ENCODE peak calls at places on chromosome 13, in eight cellular contexts. M is ascending aorta, G is uterus, J is lung, S is heart right ventricle, R is IMR-90, P is tibial artery, A is body of pancreas. I is an unnamed sample. For H3K4me1 and H3K9me3, the result is how much of the 10 kb centered on the place peaks cover.

GRCh38 chr13:102400619-102401125 is 1.2 kb downstream of the FGF14 start:
- DNase-seq in P (peak), A (peak), S (peak), J (peak), M (peak), R (no peak), G (peak), I (no peak)

GRCh38 chr13:24624801-24625231 is 55.4 kb upstream of the ATP12A start:
- DNase-seq in M (no peak), J (no peak), P (no peak), G (no peak), A (no peak), R (no peak), S (no peak), I (no peak)

GRCh38 chr13:96450635-96451034 is 360.7 kb downstream of the HS6ST3 start:
- DNase-seq in A (no peak), M (no peak), S (no peak), R (no peak), J (no peak), P (no peak), G (no peak), I (no peak)

GRCh38 chr13:46129955-46130354 is 25.1 kb upstream of the CPB2 start:
- DNase-seq in M (no peak), P (no peak), J (no peak), A (peak), R (no peak), S (no peak), G (no peak), I (no peak)

GRCh38 chr13:107462501-107462900 is 752.8 kb downstream of the LIG4 start:
- DNase-seq in G (no peak), A (no peak), M (no peak), P (no peak), R (peak), S (no peak), J (no peak), I (no peak)

GRCh38 chr13:111503376-111503775 is 182.9 kb downstream of the TEX29 start:
- DNase-seq in R (no peak), G (no peak), J (no peak), A (no peak), M (no peak), P (no peak), S (no peak), I (no peak)

GRCh38 chr13:28049215-28049614 is 51.2 kb downstream of the FLT3 start:
- DNase-seq in M (no peak), R (no peak), J (no peak), A (no peak), G (no peak), P (no peak), S (no peak), I (no peak)

GRCh38 chr13:112509190-112509589 is 78.8 kb downstream of the TUBGCP3 start:
- DNase-seq in G (no peak), J (peak), S (no peak), A (no peak), M (no peak), R (no peak), P (no peak), I (no peak)

GRCh38 chr13:112987625-112988024 is 18.6 kb downstream of the MCF2L start:
- DNase-seq in G (no peak), A (no peak), R (no peak), S (no peak), M (no peak), P (no peak), J (no peak), I (no peak)

GRCh38 chr13:112592647-112593046 is 4.7 kb upstream of the TUBGCP3 start:
- DNase-seq in A (peak), P (no peak), R (no peak), M (no peak), J (no peak), G (no peak), S (no peak), I (no peak)

GRCh38 chr13:113034451-113035208 is 65.6 kb downstream of the MCF2L start:
- DNase-seq in M (no peak), P (no peak), J (peak), G (no peak), S (peak), R (peak), A (peak), I (peak)

GRCh38 chr13:70108276-70108845 is at the start of gene KLHL1:
- DNase-seq in J (no peak), G (no peak), R (no peak), A (no peak), S (no peak), P (no peak), M (no peak), I (no peak)

GRCh38 chr13:85616275-85616674 is 182.9 kb downstream of the SLITRK6 start:
- DNase-seq in R (peak), P (no peak), J (no peak), M (no peak), S (no peak), A (no peak), G (no peak), I (no peak)

GRCh38 chr13:74005320-74006154 is 128.7 kb downstream of the KLF12 start:
- DNase-seq in G (no peak), A (no peak), R (no peak), M (no peak), S (no peak), J (no peak), P (no peak), I (no peak)

GRCh38 chr13:64930636-64931035 is 2299.5 kb downstream of the PCDH9 start:
- DNase-seq in J (no peak), M (no peak), A (no peak), G (no peak), P (no peak), R (no peak), S (no peak), I (no peak)

GRCh38 chr13:79936368-79937136 is 404.4 kb downstream of the SPRY2 start:
- DNase-seq in A (peak), J (peak), G (peak), P (peak), R (peak), M (peak), S (no peak), I (no peak)

GRCh38 chr13:23007430-23007829 is 173.3 kb upstream of the SGCG start:
- DNase-seq in J (no peak), R (no peak), G (no peak), S (no peak), M (no peak), A (no peak), P (no peak), I (no peak)

GRCh38 chr13:95301947-95302386 is 716 bp upstream of the ABCC4 start:
- DNase-seq in J (no peak), M (peak), G (no peak), S (no peak), R (no peak), A (no peak), P (no peak), I (peak)

GRCh38 chr13:30835442-30835841 is 70.6 kb upstream of the MEDAG start:
- DNase-seq in S (no peak), A (no peak), R (peak), J (no peak), P (no peak), M (no peak), G (no peak), I (peak)

GRCh38 chr13:39401756-39402155 is 201.2 kb downstream of the LHFPL6 start:
- DNase-seq in A (no peak), S (no peak), M (no peak), P (no peak), J (no peak), R (no peak), G (no peak), I (no peak)

GRCh38 chr13:37587236-37587635 is 11.3 kb downstream of the POSTN start:
- DNase-seq in G (no peak), A (no peak), P (no peak), S (no peak), R (no peak), J (no peak), M (no peak), I (no peak)

GRCh38 chr13:33697936-33698335 is 120.0 kb upstream of the RFC3 start:
- DNase-seq in M (no peak), R (no peak), A (no peak), G (no peak), P (no peak), S (no peak), J (no peak), I (no peak)

GRCh38 chr13:20716951-20717350 is 13.5 kb downstream of the IL17D start:
- DNase-seq in G (no peak), A (no peak), S (no peak), P (no peak), R (no peak), M (no peak), J (no peak), I (no peak)

GRCh38 chr13:102626928-102627327 is 30.1 kb downstream of the TPP2 start:
- DNase-seq in P (no peak), A (no peak), S (no peak), J (no peak), R (no peak), G (no peak), M (no peak), I (no peak)

GRCh38 chr13:110380359-110381028 is 73.4 kb downstream of the COL4A2 start:
- DNase-seq in P (no peak), A (no peak), M (no peak), J (no peak), S (no peak), G (peak), R (peak), I (no peak)

DNA sequence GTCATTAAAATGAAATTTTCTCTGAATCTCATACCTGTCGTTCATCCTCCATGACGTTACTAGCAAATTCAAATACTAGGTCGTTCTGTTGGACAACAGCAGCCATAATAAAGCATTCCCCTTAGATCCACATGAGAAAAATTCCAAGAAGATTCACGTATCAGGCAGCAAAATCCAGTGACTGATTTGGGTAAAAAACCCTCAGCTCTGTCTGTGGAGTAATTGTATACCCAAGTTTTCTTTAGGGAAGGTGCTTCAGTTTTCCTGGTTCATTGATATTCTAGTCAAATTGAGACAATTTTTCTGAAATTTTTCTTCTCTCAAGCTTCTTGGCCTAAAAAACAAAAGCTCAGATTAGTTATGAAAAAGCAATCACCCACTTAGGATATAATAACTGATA is 37.2 kb downstream of the ELF1 start:
- DNase-seq in R (no peak), J (no peak), G (no peak), S (no peak), M (no peak), A (no peak), P (no peak), I (no peak)
- H3K4me1 ChIP-seq in R (under half), J (under half), G (under half), S (half or more), M (under half), A (half or more), P (under half), I (under half)

GRCh38 chr13:42794572-42795275 is 13.3 kb downstream of the FAM216B start:
- DNase-seq in M (no peak), S (no peak), P (no peak), R (no peak), A (no peak), G (no peak), J (no peak), I (no peak)
- H3K4me3 ChIP-seq in M (no peak), S (no peak), P (no peak), R (no peak), A (no peak), G (no peak), J (no peak), I (no peak)

DNA sequence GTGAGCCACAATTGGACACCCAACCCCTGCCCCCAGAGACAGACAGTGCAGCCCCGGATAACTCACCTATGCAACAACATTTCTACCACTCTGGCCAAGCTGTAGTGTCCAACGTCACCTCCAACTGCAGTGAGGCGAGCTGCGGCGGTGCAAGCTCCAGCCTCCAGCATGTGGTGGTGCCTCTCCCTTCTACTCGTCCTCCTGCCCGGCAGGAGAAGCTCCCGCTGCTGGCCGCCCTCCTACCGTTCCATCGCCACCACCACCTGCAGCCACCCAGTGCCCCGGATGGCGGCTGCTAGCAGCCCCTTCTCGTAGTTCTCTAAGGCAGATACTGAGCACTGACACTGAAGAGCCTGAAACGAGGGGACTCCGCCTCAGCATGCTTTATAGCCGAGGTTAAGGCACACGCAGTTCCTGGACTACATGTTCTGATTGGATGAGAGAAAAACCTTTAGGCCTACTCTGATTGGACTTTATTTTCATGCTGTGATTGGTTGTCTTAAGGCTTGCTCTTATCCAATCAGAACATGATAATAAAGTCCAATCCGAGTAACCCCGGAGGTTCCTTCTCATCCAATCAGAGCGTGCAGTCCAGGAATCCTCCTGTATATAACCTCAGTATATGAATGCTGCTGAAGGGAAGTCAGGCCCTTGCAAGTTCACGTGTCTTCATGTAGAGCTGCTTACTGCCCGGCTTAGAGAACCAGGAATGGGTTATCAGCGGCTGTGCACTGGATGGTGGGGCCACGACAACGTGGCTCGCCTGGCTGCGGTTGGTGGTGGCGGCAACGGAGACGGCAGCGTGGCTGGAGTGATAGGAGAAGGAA is 63.5 kb downstream of the TUBA3C start:
- DNase-seq in P (no peak), G (no peak), S (no peak), R (no peak), M (no peak), J (no peak), A (no peak), I (no peak)
- H3K9me3 ChIP-seq in P (under half), G (under half), S (under half), R (under half), M (under half), J (under half), A (under half), I (under half)

GRCh38 chr13:99357149-99357596 is 50.0 kb upstream of the GPR183 start:
- DNase-seq in P (no peak), G (no peak), R (peak), M (no peak), S (no peak), A (no peak), J (no peak), I (no peak)

GRCh38 chr13:99356216-99357089 is 49.3 kb upstream of the GPR183 start:
- DNase-seq in A (no peak), P (no peak), R (peak), G (no peak), S (peak), M (peak), J (no peak), I (peak)

GRCh38 chr13:99359493-99359892 is 52.3 kb upstream of the GPR183 start:
- DNase-seq in P (no peak), S (no peak), J (peak), A (no peak), M (no peak), G (no peak), R (no peak), I (no peak)

GRCh38 chr13:99355267-99356215 is 48.3 kb upstream of the GPR183 start:
- DNase-seq in S (no peak), A (no peak), R (no peak), P (no peak), M (no peak), G (no peak), J (no peak), I (no peak)

DNA sequence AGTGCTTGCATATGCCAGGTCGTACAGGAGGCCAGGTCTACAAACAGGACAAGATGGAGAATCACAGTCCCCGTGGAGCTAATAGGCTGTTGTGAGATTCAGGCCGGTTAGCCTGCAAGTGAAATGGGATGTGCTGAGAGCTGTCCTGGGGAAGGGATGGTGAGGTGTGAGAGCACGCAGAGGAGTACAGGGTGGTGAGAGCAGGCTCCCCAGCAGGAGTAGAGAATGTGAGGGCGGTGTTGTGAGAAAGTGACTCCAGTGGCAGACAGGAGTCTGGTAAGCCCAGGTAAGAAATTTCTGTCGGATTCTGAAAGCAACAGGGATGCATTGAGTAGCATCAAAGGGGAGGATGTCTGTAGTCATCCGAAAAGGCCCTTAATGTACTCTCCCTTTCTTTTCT is 50.7 kb upstream of the GPR183 start:
- DNase-seq in R (no peak), G (no peak), S (no peak), J (no peak), M (no peak), P (no peak), A (no peak), I (no peak)
- H3K4me1 ChIP-seq in R (under half), G (under half), S (half or more), J (under half), M (under half), P (under half), A (under half), I (under half)

GRCh38 chr13:57666554-57666953 is 35.0 kb downstream of the PCDH17 start:
- DNase-seq in G (no peak), M (no peak), S (no peak), R (no peak), P (no peak), J (no peak), A (no peak), I (no peak)

GRCh38 chr13:57673197-57673596 is 41.7 kb downstream of the PCDH17 start:
- DNase-seq in P (no peak), S (no peak), A (peak), R (no peak), J (peak), G (no peak), M (no peak), I (no peak)

GRCh38 chr13:57672168-57672567 is 40.6 kb downstream of the PCDH17 start:
- DNase-seq in G (no peak), M (no peak), P (no peak), S (no peak), A (no peak), J (no peak), R (no peak), I (no peak)
- H3K4me3 ChIP-seq in G (no peak), M (no peak), P (no peak), S (no peak), A (no peak), J (no peak), R (no peak), I (no peak)

GRCh38 chr13:99415851-99416331 is 85.4 kb upstream of the TM9SF2 start:
- DNase-seq in M (peak), G (no peak), J (no peak), A (no peak), P (peak), R (no peak), S (no peak), I (no peak)
- H3K9me3 ChIP-seq in M (under half), G (under half), J (under half), A (under half), P (under half), R (under half), S (under half), I (under half)

DNA sequence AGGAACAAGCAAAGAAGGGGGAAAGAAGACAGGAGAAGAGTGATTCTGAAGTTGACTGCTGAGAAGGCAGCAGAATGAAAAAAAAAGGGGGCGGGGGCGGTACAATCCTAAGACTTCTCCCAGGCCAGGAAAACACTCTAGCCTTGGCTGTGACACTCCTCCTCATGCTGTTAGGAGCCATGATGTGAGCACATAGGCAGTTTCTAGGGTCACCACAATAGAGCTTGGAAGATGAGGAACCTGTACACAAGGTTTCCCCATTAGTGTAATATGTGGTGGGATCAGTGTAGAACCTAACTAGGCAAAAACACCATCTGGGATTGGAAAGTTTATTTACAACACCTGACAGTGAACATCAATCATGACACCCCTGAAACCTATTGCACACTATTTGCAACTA is 86.9 kb downstream of the FOXO1 start:
- DNase-seq in S (no peak), A (no peak), M (no peak), G (no peak), J (no peak), R (no peak), P (no peak), I (no peak)
- H3K4me1 ChIP-seq in S (half or more), A (half or more), M (under half), G (under half), J (under half), R (under half), P (under half), I (under half)

GRCh38 chr13:87975035-87975434 is 303.9 kb downstream of the SLITRK5 start:
- DNase-seq in R (no peak), S (no peak), G (no peak), J (no peak), M (no peak), P (no peak), A (no peak), I (no peak)
- H3K4me3 ChIP-seq in R (no peak), S (no peak), G (no peak), J (no peak), M (no peak), P (no peak), A (no peak), I (no peak)

I was measured in small intestine.